ENCODE peak calls at places on chromosome 22, in seven cellular contexts. U is HCT116, A is IMR-90, X is body of pancreas, B is uterus, F is tibial nerve, V is Peyer's patch. I is an unnamed sample.

GRCh38 chr22:17921871-17922821 is 102.2 kb downstream of the MICAL3 start:
- DNase-seq in V (no peak), A (no peak), X (no peak), U (no peak), B (peak), F (no peak), I (peak)

GRCh38 chr22:36103891-36104290 is 56.7 kb downstream of the APOL3 start:
- DNase-seq in B (no peak), U (no peak), X (no peak), F (no peak), A (no peak), V (no peak), I (no peak)

GRCh38 chr22:37187552-37187890 is 526 bp downstream of the C1QTNF6 start:
- DNase-seq in A (peak), V (no peak), U (no peak), B (peak), F (no peak), X (no peak), I (no peak)

GRCh38 chr22:41237036-41237706 is 3.6 kb downstream of the CHADL start:
- DNase-seq in X (no peak), A (no peak), F (no peak), B (no peak), U (no peak), V (no peak), I (no peak)

GRCh38 chr22:23133922-23134321 is 7.9 kb downstream of the RSPH14 start:
- DNase-seq in B (no peak), U (no peak), A (no peak), V (no peak), F (no peak), X (no peak), I (no peak)

GRCh38 chr22:40805239-40805638 is 13.9 kb downstream of the SLC25A17 start:
- DNase-seq in U (no peak), X (no peak), F (no peak), V (no peak), A (no peak), B (no peak), I (no peak)

GRCh38 chr22:28977050-28977449 is 84.6 kb downstream of the C22orf31 start:
- DNase-seq in F (no peak), A (no peak), V (no peak), X (no peak), B (no peak), U (no peak), I (no peak)

GRCh38 chr22:27654536-27655445 is 146.8 kb downstream of the MN1 start:
- DNase-seq in X (peak), F (no peak), V (no peak), U (no peak), A (peak), B (no peak), I (no peak)

GRCh38 chr22:17778412-17778976 is 4.2 kb upstream of the BID start:
- DNase-seq in V (no peak), X (no peak), U (no peak), F (no peak), A (no peak), B (no peak), I (no peak)

GRCh38 chr22:20264614-20265452 is 3.3 kb downstream of the RTN4R start:
- DNase-seq in V (no peak), F (no peak), X (peak), U (no peak), B (no peak), A (no peak), I (peak)

GRCh38 chr22:49240472-49240871 is 587.2 kb downstream of the BRD1 start:
- DNase-seq in X (no peak), B (no peak), V (no peak), A (no peak), U (no peak), F (no peak), I (no peak)

GRCh38 chr22:36435516-36436415 is 45.7 kb downstream of the TXN2 start:
- DNase-seq in A (no peak), X (peak), U (no peak), F (no peak), B (no peak), V (peak), I (no peak)

GRCh38 chr22:37330200-37331033 is 48.1 kb downstream of the CYTH4 start:
- DNase-seq in U (peak), V (peak), B (no peak), X (peak), A (peak), F (no peak), I (peak)

GRCh38 chr22:36027960-36028645 is 521 bp downstream of the RBFOX2 start:
- DNase-seq in X (peak), A (no peak), U (no peak), B (peak), F (peak), V (no peak), I (no peak)

GRCh38 chr22:49322231-49322630 is 505.4 kb downstream of the BRD1 start:
- DNase-seq in A (no peak), U (no peak), V (no peak), B (no peak), X (no peak), F (no peak), I (peak)

GRCh38 chr22:28568099-28568498 is 111.5 kb downstream of the TTC28 start:
- DNase-seq in X (no peak), B (no peak), U (no peak), A (peak), F (no peak), V (no peak), I (no peak)

GRCh38 chr22:22710719-22711531 is 66.5 kb downstream of the GGTLC2 start:
- DNase-seq in B (peak), A (peak), U (no peak), F (peak), V (peak), X (peak), I (peak)

GRCh38 chr22:28952857-28953256 is 69.5 kb downstream of the ZNRF3 start:
- DNase-seq in V (no peak), X (no peak), B (peak), F (no peak), A (peak), U (no peak), I (no peak)

GRCh38 chr22:35444685-35445399 is 44.9 kb downstream of the MCM5 start:
- DNase-seq in A (no peak), X (no peak), B (no peak), U (no peak), F (no peak), V (no peak), I (no peak)

GRCh38 chr22:35341090-35341874 is 39.6 kb upstream of the HMOX1 start:
- DNase-seq in U (no peak), A (no peak), B (no peak), V (no peak), F (no peak), X (no peak), I (no peak)

GRCh38 chr22:33018232-33018864 is 39.8 kb downstream of the SYN3 start:
- DNase-seq in A (peak), B (peak), U (peak), F (peak), X (peak), V (peak), I (no peak)

GRCh38 chr22:35411112-35411511 is 11.2 kb downstream of the MCM5 start:
- DNase-seq in X (peak), F (no peak), V (peak), B (no peak), U (no peak), A (no peak), I (peak)

GRCh38 chr22:38454361-38455062 is 487 bp downstream of the KCNJ4 start:
- DNase-seq in A (no peak), V (no peak), B (no peak), U (no peak), X (no peak), F (no peak), I (peak)

GRCh38 chr22:42808516-42808915 is 48.6 kb downstream of the ARFGAP3 start:
- DNase-seq in A (no peak), X (no peak), V (peak), B (no peak), F (no peak), U (no peak), I (no peak)

GRCh38 chr22:42814616-42815015 is 42.5 kb downstream of the ARFGAP3 start:
- DNase-seq in F (no peak), U (no peak), X (no peak), A (no peak), V (no peak), B (no peak), I (no peak)

GRCh38 chr22:42813501-42813900 is 43.6 kb downstream of the ARFGAP3 start:
- DNase-seq in B (no peak), U (no peak), V (no peak), A (no peak), X (no peak), F (no peak), I (no peak)

GRCh38 chr22:42814215-42814614 is 42.9 kb downstream of the ARFGAP3 start:
- DNase-seq in U (no peak), A (no peak), B (no peak), X (no peak), V (no peak), F (no peak), I (no peak)

GRCh38 chr22:42811510-42811909 is 45.6 kb downstream of the ARFGAP3 start:
- DNase-seq in B (no peak), V (peak), F (no peak), A (no peak), X (no peak), U (no peak), I (no peak)
- TF ChIP-seq POLR2A in B (no peak), V (no peak), F (no peak), A (no peak), X (no peak), U (no peak), I (no peak)

GRCh38 chr22:44669725-44670027 is 32.3 kb upstream of the PRR5 start:
- DNase-seq in F (no peak), X (no peak), V (no peak), U (no peak), B (no peak), A (peak), I (no peak)

GRCh38 chr22:44667829-44668189 is 34.2 kb upstream of the PRR5 start:
- DNase-seq in B (no peak), U (no peak), F (no peak), V (peak), X (no peak), A (no peak), I (no peak)

GRCh38 chr22:44668190-44668885 is 33.7 kb upstream of the PRR5 start:
- DNase-seq in F (no peak), X (no peak), U (no peak), A (no peak), V (no peak), B (no peak), I (peak)

GRCh38 chr22:44670220-44670983 is 31.6 kb upstream of the PRR5 start:
- DNase-seq in X (no peak), U (no peak), A (no peak), V (no peak), B (no peak), F (no peak), I (no peak)

GRCh38 chr22:44668886-44669724 is 32.9 kb upstream of the PRR5 start:
- DNase-seq in X (no peak), B (no peak), F (no peak), U (no peak), V (no peak), A (no peak), I (no peak)
- H3K4me3 ChIP-seq in X (no peak), B (peak), F (peak), U (no peak), V (peak), A (peak), I (peak)

GRCh38 chr22:50576070-50576469 is 2.2 kb downstream of the CPT1B start:
- DNase-seq in F (no peak), V (no peak), X (peak), U (peak), A (peak), B (no peak), I (no peak)
- TF ChIP-seq CTCF in F (no peak), V (no peak), X (peak), U (peak), A (peak), B (no peak), I (no peak)

GRCh38 chr22:46906326-46907045 is 144.0 kb downstream of the TBC1D22A start:
- DNase-seq in A (no peak), U (no peak), B (no peak), V (peak), F (no peak), X (no peak), I (no peak)
- TF ChIP-seq POLR2A in A (no peak), U (no peak), B (no peak), V (no peak), F (no peak), X (no peak), I (no peak)

GRCh38 chr22:39556970-39557811 is 13.4 kb upstream of the CACNA1I start:
- DNase-seq in B (no peak), F (no peak), U (no peak), V (no peak), A (peak), X (no peak), I (peak)
- H3K4me3 ChIP-seq in B (no peak), F (peak), U (no peak), V (peak), A (no peak), X (no peak), I (peak)

DNA sequence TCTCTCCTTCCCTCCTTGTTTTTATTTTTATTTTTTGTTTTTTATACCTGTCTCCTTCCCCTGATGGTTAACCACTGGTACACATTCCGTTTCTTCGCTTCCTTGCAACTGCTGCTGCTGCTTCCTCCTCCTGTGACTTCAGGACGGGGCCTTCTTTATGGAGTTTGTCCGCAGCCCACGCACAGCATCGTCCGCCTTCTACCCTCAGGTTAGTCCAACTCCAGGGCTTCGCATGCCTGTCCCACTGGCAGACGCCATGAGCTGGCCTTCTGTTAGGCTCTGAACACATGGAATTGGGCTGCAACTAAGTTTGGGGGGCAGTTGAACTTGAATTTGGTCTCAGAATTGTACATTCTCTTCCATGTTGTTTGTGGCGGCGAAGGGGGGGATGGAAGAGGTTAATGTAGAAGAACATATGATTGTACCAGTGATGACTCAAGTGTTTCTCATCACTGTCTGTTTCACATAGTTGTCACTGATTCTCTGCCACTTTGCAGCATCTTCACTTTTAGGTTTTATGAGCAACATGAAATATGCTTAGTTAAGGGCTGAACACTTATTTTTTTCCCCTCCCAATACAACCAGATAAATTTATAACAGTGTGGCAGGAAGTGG is 83.0 kb upstream of the YWHAH start:
- DNase-seq in B (no peak), V (no peak), X (no peak), A (peak), F (no peak), U (no peak), I (no peak)
- TF ChIP-seq CTCF in B (no peak), V (no peak), X (no peak), A (no peak), F (no peak), U (no peak), I (no peak)

GRCh38 chr22:18984564-18984963 is 48.5 kb upstream of the PRODH start:
- DNase-seq in X (no peak), B (no peak), F (no peak), A (no peak), V (no peak), U (no peak), I (no peak)
- TF ChIP-seq POLR2A in X (no peak), B (no peak), F (no peak), A (no peak), V (no peak), U (no peak), I (no peak)

GRCh38 chr22:26588749-26589366 is 1.1 kb downstream of the TPST2 start:
- DNase-seq in U (no peak), A (no peak), B (no peak), F (no peak), X (no peak), V (no peak), I (no peak)

GRCh38 chr22:26585104-26585790 is 4.7 kb downstream of the TPST2 start:
- DNase-seq in F (no peak), B (peak), A (peak), V (no peak), U (no peak), X (peak), I (no peak)

GRCh38 chr22:26587991-26588613 is 1.8 kb downstream of the TPST2 start:
- DNase-seq in X (no peak), B (no peak), F (no peak), V (no peak), U (no peak), A (no peak), I (no peak)

GRCh38 chr22:26589367-26589844 is 526 bp downstream of the TPST2 start:
- DNase-seq in A (peak), F (no peak), U (no peak), B (peak), V (peak), X (peak), I (peak)

DNA sequence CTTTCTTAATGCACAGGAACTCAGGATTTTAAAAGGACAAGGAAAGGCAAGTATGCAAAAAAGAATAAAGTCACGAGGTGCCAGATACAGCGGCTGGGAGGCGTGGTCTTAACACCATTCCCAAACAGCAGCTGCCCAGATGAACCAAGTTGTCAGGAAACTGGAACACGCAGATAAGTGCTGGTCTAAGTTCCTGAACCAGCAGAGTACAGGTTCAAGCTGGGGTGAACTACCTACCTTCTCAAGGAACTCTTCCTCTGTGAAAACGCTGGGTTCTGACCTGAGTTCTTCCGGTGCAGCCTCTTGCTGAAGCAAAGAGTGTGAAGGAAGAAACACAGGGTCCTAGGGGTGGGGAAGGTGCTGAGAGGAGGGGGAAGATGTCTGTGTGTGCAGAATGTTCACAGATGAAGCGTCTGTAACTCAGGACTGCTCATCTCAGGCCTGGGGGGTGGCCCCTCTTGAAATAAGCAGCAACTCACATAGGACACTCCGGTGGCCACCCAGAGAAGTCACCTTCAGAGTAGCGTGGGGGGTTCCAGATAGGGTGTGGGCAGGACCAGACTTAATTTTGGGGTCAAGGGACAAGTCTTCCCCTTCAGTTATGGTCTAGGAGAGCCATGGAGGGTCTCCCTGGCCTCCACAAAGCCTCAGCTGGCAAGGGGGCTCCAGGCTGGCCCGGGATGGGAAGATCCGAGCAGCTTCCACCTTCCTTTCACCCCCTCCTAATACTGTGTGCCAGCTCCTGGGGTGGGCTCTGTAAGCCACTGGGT is 3.2 kb downstream of the TPST2 start:
- DNase-seq in B (peak), X (no peak), V (peak), U (no peak), F (no peak), A (no peak), I (no peak)
- H3K4me3 ChIP-seq in B (no peak), X (no peak), V (no peak), U (no peak), F (no peak), A (no peak), I (peak)

DNA sequence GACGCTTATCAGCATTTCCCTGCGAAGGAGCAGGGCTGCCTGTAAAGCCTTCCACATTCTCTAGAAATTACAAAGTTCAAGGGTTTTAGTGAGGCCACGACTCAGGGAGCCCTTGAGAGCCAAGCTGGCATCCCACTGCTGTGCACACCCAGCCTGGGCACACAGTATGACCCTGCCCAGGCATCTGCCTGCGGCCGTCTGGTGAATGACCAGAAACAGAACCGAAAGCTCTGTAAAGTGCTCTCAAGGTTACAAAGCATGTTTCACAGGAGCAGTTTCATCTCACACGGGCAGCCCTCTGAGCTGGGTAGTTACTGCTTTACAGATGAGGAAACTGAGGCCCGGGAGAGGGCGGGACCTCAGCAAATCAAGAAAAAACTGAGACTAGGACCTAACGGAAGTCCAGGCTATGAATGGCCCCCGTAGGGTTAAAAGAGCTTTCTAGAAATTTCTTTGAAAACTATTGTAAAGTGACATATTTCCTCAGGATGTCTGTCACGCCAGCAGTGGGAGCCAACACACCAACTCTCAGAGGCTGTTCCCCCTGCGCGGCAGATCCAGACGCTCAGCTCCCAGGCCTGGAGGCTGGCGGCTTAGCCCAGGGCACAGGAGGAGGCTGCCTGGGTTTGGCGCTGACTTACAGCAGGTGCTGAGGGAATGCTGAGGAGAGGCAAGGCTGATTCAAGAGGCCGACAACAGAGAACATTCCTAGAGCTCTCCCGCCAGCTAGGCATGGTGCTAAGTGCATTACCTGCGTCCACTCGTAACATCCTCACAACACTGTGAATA is 7.7 kb upstream of the TCF20 start:
- DNase-seq in A (no peak), U (no peak), V (no peak), X (no peak), F (peak), B (no peak), I (no peak)
- TF ChIP-seq CTCF in A (peak), U (no peak), V (no peak), X (peak), F (no peak), B (no peak), I (no peak)